ENCODE peak calls at places on chromosomes 13 and 19, in six cellular contexts. N, R, Q, L, T and M are unnamed samples.

GRCh38 chr13:99829593-99830239 is 141.9 kb downstream of the ZIC5 start:
- DNase-seq in N (no peak), R (no peak), Q (no peak), L (no peak), T (no peak), M (no peak)

GRCh38 chr13:37923236-37923635 is 53.7 kb upstream of the TRPC4 start:
- DNase-seq in N (no peak), R (no peak), Q (no peak), L (no peak), T (no peak), M (no peak)

GRCh38 chr19:7426986-7427385 is 61.8 kb downstream of the PEX11G start:
- DNase-seq in N (no peak), R (no peak), Q (no peak), L (peak; percentile 45), T (no peak), M (peak; percentile 64)

GRCh38 chr13:43880451-43880850 is 747 bp downstream of the LACC1 start:
- DNase-seq in N (no peak), R (no peak), Q (no peak), L (no peak), T (no peak), M (no peak)

GRCh38 chr19:47021536-47022139 is 2.0 kb downstream of the NPAS1 start:
- DNase-seq in N (no peak), R (no peak), Q (no peak), L (peak; percentile 38), T (no peak), M (no peak)

GRCh38 chr19:11381535-11382369 is 2.4 kb downstream of the EPOR start:
- DNase-seq in N (peak; percentile 75), R (peak; percentile 79), Q (peak; percentile 75), L (peak; percentile 90), T (peak; percentile 64), M (peak; percentile 90)

GRCh38 chr19:2064395-2064787 is 13.3 kb upstream of the MKNK2 start:
- DNase-seq in N (no peak), R (no peak), Q (no peak), L (no peak), T (no peak), M (no peak)

GRCh38 chr13:38213307-38213706 is 136.3 kb upstream of the UFM1 start:
- DNase-seq in N (no peak), R (peak; percentile 29), Q (no peak), L (no peak), T (no peak), M (no peak)

GRCh38 chr19:708154-709141 is at the start of gene PALM:
- DNase-seq in N (peak; percentile 50), R (no peak), Q (no peak), L (no peak), T (no peak), M (no peak)

GRCh38 chr19:2246801-2247361 is 2.2 kb upstream of the AMH start:
- DNase-seq in N (peak; percentile 58), R (peak; percentile 74), Q (peak; percentile 51), L (no peak), T (no peak), M (no peak)

GRCh38 chr19:54172413-54172763 is 572 bp downstream of the TMC4 start:
- DNase-seq in N (no peak), R (no peak), Q (no peak), L (no peak), T (no peak), M (no peak)

GRCh38 chr19:47427241-47428176 is 8.2 kb upstream of the MEIS3 start:
- DNase-seq in N (peak; percentile 36), R (peak; percentile 62), Q (peak; percentile 39), L (peak; percentile 88), T (no peak), M (peak; percentile 87)

GRCh38 chr19:3670796-3671679 is 29.2 kb downstream of the PIP5K1C start:
- DNase-seq in N (peak; percentile 92), R (peak; percentile 84), Q (peak; percentile 93), L (peak; percentile 93), T (no peak), M (peak; percentile 91)

GRCh38 chr19:15722956-15723355 is 4.9 kb upstream of the OR10H2 start:
- DNase-seq in N (no peak), R (no peak), Q (no peak), L (no peak), T (no peak), M (no peak)
- TF ChIP-seq CTCF in N (no peak), R (no peak), Q (no peak), L (no peak), T (no peak), M (no peak)

DNA sequence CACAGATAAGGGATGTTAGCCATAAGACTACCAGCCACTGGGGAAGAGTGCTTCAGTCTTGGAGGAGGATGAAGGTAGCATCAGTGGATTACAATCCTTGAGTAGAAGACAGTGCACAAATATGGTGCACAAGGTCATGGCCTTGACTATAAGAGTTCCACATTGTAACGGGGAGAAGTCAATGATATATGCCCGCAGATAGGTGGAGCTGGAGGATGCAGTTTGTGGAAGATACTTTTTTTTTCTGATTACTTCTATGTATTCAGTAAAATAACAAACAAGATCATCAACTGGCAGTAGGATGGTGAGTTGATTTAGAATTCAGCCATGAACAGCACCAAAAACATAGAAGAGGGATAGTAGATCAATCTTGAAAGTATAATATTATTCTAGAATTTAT is 926.8 kb upstream of the MIR17HG start:
- DNase-seq in N (no peak), R (peak; percentile 48), Q (no peak), L (no peak), T (no peak), M (no peak)
- TF ChIP-seq CTCF in N (no peak), R (peak; percentile 53), Q (no peak), L (no peak), T (no peak), M (no peak)

DNA sequence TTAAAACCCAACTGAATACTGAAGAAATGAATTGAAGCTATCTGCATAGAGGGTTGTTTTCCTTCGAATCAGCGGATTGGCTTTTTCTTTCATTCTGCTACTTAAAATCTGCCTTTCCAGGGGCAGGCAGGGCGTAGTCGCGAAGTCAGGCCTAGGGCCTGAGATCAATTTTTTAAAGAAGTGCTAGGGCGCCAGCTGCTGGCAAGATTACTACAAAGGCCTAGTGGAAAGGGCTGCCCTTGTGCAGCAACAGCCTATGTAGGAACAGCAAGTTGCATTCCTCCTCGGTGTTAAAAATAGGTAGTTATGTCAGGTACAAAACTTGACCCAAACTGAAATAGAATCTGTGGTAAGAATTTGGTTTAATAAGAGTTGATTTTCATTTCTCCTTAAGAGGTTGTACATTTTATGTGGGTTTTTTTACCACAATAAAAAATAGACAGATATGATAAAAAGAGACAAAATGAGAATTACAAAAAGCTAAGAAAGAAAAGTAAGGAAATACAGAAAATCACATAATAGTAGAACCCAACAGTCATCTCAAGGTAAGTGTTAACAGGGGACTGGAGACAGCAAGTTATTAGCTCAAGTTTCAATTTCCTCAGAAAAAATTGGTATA is 9.5 kb upstream of the URAD start:
- DNase-seq in N (peak; percentile 40), R (peak; percentile 62), Q (peak; percentile 67), L (peak; percentile 34), T (peak; percentile 27), M (peak; percentile 60)
- TF ChIP-seq CTCF in N (peak; percentile 33), R (peak; percentile 75), Q (peak; percentile 69), L (no peak), T (peak; percentile 76), M (peak; percentile 54)

DNA sequence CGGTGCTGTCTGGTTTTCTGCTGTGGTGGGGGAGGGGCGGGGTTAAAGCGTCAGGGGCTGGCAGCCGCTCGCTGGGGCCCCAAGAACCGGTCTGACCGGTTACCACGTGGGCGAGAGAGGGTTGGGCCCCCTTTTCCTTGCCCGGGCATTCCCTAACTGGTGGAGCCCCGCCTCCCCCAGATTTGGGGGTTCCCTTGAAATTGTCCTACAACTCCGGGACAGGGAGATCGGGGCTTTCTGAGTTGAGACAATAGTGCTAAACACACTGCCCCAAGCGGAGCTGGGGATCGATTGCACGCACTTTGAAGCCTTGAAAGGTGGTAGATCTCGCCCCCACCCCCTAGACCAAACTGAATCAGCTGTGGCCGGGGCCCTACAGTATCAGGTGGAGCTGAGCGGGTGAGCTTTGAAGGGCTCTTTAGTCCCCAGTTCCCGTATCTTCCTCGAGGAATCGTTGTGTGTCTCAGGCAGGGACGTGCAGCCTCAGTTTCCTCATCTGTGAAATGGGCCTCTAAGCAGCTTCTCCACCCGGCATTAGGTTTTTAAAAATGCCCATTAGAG is 4.8 kb downstream of the IER2 start:
- DNase-seq in N (peak; percentile 61), R (peak; percentile 71), Q (peak; percentile 54), L (peak; percentile 76), T (no peak), M (peak; percentile 83)
- TF ChIP-seq CTCF in N (no peak), R (peak; percentile 49), Q (no peak), L (peak; percentile 41), T (no peak), M (peak; percentile 25)

GRCh38 chr19:8608858-8609209 is 1.7 kb downstream of the ADAMTS10 start:
- DNase-seq in N (no peak), R (no peak), Q (no peak), L (no peak), T (no peak), M (no peak)

GRCh38 chr19:8610928-8611284 is 391 bp upstream of the ADAMTS10 start:
- DNase-seq in N (no peak), R (no peak), Q (no peak), L (no peak), T (no peak), M (no peak)

GRCh38 chr19:8611391-8611883 is 922 bp upstream of the ADAMTS10 start:
- DNase-seq in N (no peak), R (no peak), Q (no peak), L (no peak), T (no peak), M (no peak)

GRCh38 chr19:8610041-8610927 is at the start of gene ADAMTS10:
- DNase-seq in N (peak; percentile 58), R (peak; percentile 52), Q (no peak), L (peak; percentile 55), T (no peak), M (peak; percentile 72)

GRCh38 chr19:8609210-8610040 is 1.1 kb downstream of the ADAMTS10 start:
- DNase-seq in N (peak; percentile 63), R (peak; percentile 70), Q (peak; percentile 56), L (peak; percentile 59), T (no peak), M (peak; percentile 72)
- TF ChIP-seq CTCF in N (peak; percentile 24), R (peak; percentile 40), Q (peak; percentile 48), L (no peak), T (no peak), M (no peak)